ENCODE peak calls at places on chromosomes 2 and 18, in nine cellular contexts. T is fibroblast of lung, C is Peyer's patch, E is aorta, F is SJCRH30, A is cardiac muscle cell, W is WERI-Rb-1, J is heart left ventricle, Q is tibial nerve. P is an unnamed sample.

GRCh38 chr2:62196278-62196901 is 475 bp downstream of the B3GNT2 start:
- DNase-seq in J (no peak), W (peak; percentile 55), A (no peak), C (peak; percentile 76), Q (no peak), T (no peak), E (peak; percentile 70), F (no peak), P (no peak)

GRCh38 chr2:37168217-37168981 is 11.6 kb upstream of the EIF2AK2 start:
- DNase-seq in Q (peak; percentile 34), C (peak; percentile 52), T (peak; percentile 63), W (peak; percentile 55), E (no peak), J (no peak), A (peak; percentile 50), F (peak; percentile 45), P (no peak)

GRCh38 chr2:43455735-43456642 is 139.8 kb downstream of the THADA start:
- DNase-seq in J (no peak), W (no peak), E (no peak), Q (no peak), F (no peak), T (peak; percentile 97), C (no peak), A (no peak), P (no peak)

GRCh38 chr2:135657806-135658582 is 83.7 kb upstream of the UBXN4 start:
- DNase-seq in E (no peak), T (no peak), Q (no peak), J (no peak), C (peak; percentile 57), A (no peak), F (no peak), W (no peak), P (no peak)

GRCh38 chr2:73037947-73038585 is 33.4 kb downstream of the SFXN5 start:
- DNase-seq in A (no peak), E (no peak), Q (no peak), W (no peak), C (no peak), T (no peak), J (no peak), F (no peak), P (no peak)

GRCh38 chr2:169094676-169095075 is 25.3 kb downstream of the DHRS9 start:
- DNase-seq in Q (no peak), F (no peak), J (no peak), C (no peak), E (no peak), W (no peak), T (no peak), A (no peak), P (no peak)

GRCh38 chr18:61854578-61854977 is 38.2 kb downstream of the RNF152 start:
- DNase-seq in Q (no peak), F (no peak), W (no peak), C (no peak), T (peak; percentile 62), A (no peak), J (no peak), E (no peak), P (no peak)

GRCh38 chr2:45380131-45380836 is 230.8 kb downstream of the SRBD1 start:
- DNase-seq in W (no peak), Q (no peak), T (peak; percentile 19), F (no peak), J (no peak), E (no peak), C (no peak), A (no peak), P (no peak)

GRCh38 chr18:38900445-38900844 is 1334.8 kb upstream of the CELF4 start:
- DNase-seq in J (no peak), W (no peak), E (no peak), T (no peak), C (no peak), F (no peak), Q (no peak), A (no peak), P (no peak)

GRCh38 chr18:8215741-8216140 is 393.5 kb upstream of the RAB12 start:
- DNase-seq in E (no peak), J (no peak), T (no peak), W (no peak), C (no peak), F (no peak), A (no peak), Q (no peak), P (no peak)

GRCh38 chr2:68103656-68104055 is 40.9 kb upstream of the C1D start:
- DNase-seq in T (no peak), A (no peak), C (no peak), F (no peak), E (no peak), W (no peak), J (no peak), Q (no peak), P (no peak)

GRCh38 chr2:233980955-233981555 is 63.9 kb downstream of the TRPM8 start:
- DNase-seq in W (peak; percentile 19), F (no peak), T (no peak), C (no peak), Q (no peak), A (no peak), E (no peak), J (no peak), P (no peak)

GRCh38 chr2:8134105-8134903 is 547.6 kb upstream of the ID2 start:
- DNase-seq in Q (no peak), J (no peak), A (no peak), W (no peak), E (no peak), T (no peak), F (no peak), C (no peak), P (no peak)

GRCh38 chr18:427005-427404 is 73.5 kb downstream of the COLEC12 start:
- DNase-seq in C (no peak), W (no peak), T (no peak), J (no peak), F (no peak), A (no peak), E (no peak), Q (no peak), P (no peak)

GRCh38 chr2:1743396-1744150 is 742 bp downstream of the PXDN start:
- DNase-seq in W (peak; percentile 44), A (peak; percentile 62), C (no peak), T (peak; percentile 74), J (peak; percentile 67), F (peak; percentile 66), Q (no peak), E (no peak), P (no peak)

GRCh38 chr2:232603283-232603682 is 30.1 kb upstream of the EFHD1 start:
- DNase-seq in A (no peak), J (no peak), C (no peak), W (no peak), E (no peak), T (no peak), F (no peak), Q (no peak), P (no peak)

GRCh38 chr2:109216332-109216731 is 87.3 kb downstream of the SH3RF3 start:
- DNase-seq in A (no peak), F (no peak), T (no peak), E (no peak), Q (no peak), W (peak; percentile 73), C (no peak), J (no peak), P (no peak)

GRCh38 chr2:109215866-109216265 is 86.9 kb downstream of the SH3RF3 start:
- DNase-seq in F (no peak), E (no peak), A (no peak), W (no peak), Q (no peak), C (no peak), T (no peak), J (no peak), P (no peak)

GRCh38 chr2:109218087-109218791 is 89.2 kb downstream of the SH3RF3 start:
- DNase-seq in Q (no peak), J (no peak), W (no peak), F (peak; percentile 38), C (no peak), A (no peak), E (no peak), T (peak; percentile 74), P (no peak)

GRCh38 chr2:109218792-109219126 is 89.8 kb downstream of the SH3RF3 start:
- DNase-seq in Q (no peak), A (no peak), T (no peak), W (no peak), E (no peak), F (no peak), J (no peak), C (no peak), P (no peak)

DNA sequence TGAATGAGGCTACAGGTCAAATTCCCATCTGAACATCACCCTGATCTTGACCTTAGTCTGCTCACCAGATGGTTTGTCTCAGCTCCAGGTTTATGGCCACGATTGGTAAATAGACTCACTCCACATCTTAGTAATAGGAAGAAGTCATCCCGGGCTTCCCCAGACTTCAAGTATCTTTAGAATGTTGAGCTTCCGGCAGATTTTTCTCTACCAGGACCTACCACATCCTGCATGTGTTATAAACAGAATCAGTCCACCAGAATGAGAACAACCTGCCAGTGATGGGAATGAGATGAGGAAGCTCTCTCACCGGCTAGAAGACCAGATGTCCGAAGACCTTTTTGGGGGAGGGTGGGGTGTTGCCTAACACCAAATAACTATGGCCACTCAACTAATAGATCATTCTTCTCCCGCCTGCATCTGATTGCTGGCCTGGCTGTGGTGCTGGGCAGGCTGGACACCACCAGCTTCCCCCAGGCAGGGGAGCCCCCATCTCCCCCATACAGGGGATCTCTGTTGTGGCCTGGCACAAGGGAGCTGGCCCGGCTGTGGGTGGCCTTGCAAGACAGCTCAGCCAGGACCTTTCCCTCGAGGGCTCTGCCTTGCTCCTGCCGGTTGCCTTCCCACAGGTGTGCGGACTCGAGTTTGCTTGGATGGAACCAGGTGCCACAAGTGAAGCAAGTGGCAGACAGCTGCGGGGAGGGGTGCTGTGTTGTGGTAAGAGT is 88.5 kb downstream of the SH3RF3 start:
- DNase-seq in A (no peak), T (peak; percentile 98), E (no peak), W (no peak), J (no peak), Q (no peak), C (no peak), F (no peak), P (no peak)
- H3K27ac ChIP-seq in A (no peak overlapping the region), T (peak overlapping the region; percentile 81), E (no peak overlapping the region), W (no peak overlapping the region), J (peak overlapping the region; percentile 54), Q (no peak overlapping the region), C (no peak overlapping the region), F (no peak overlapping the region), P (peak overlapping the region; percentile 40)

GRCh38 chr2:192067631-192068030 is 127.1 kb downstream of the TMEFF2 start:
- DNase-seq in W (no peak), A (no peak), E (no peak), C (no peak), Q (no peak), F (no peak), T (no peak), J (no peak), P (no peak)
- H3K4me3 ChIP-seq in W (no peak overlapping the region), A (no peak overlapping the region), E (no peak overlapping the region), C (no peak overlapping the region), Q (no peak overlapping the region), F (no peak overlapping the region), T (no peak overlapping the region), J (no peak overlapping the region), P (no peak overlapping the region)

GRCh38 chr2:121816797-121817196 is 61.3 kb downstream of the TSN start:
- DNase-seq in W (no peak), T (no peak), J (no peak), C (no peak), Q (no peak), A (no peak), E (no peak), F (no peak), P (no peak)
- H3K27ac ChIP-seq in W (no peak overlapping the region), T (no peak overlapping the region), J (no peak overlapping the region), C (no peak overlapping the region), Q (no peak overlapping the region), A (no peak overlapping the region), E (no peak overlapping the region), F (no peak overlapping the region), P (no peak overlapping the region)

GRCh38 chr2:23380562-23381065 is 4.4 kb upstream of the KLHL29 start:
- DNase-seq in T (peak; percentile 38), C (no peak), A (no peak), F (no peak), J (no peak), W (no peak), Q (no peak), E (no peak), P (no peak)
- H3K4me3 ChIP-seq in T (no peak overlapping the region), C (no peak overlapping the region), A (no peak overlapping the region), F (peak overlapping the region; percentile 3), J (no peak overlapping the region), W (no peak overlapping the region), Q (no peak overlapping the region), E (no peak overlapping the region), P (no peak overlapping the region)

P was measured in left ventricle myocardium inferior.